ENCODE peak calls at places on chromosome 10, in six cellular contexts. V is tibial artery, M is spleen, Q is right lobe of liver, D is heart right ventricle, N is PC-3. P is an unnamed sample.

GRCh38 chr10:14736600-14737081 is 38.1 kb downstream of the FAM107B start:
- DNase-seq in Q (no peak), D (peak; percentile 24), N (no peak), M (peak; percentile 84), V (peak; percentile 34), P (peak; percentile 73)

GRCh38 chr10:132912685-132913558 is 29.4 kb downstream of the CFAP46 start:
- DNase-seq in D (no peak), M (peak; percentile 63), N (no peak), Q (no peak), V (peak; percentile 12), P (no peak)

GRCh38 chr10:90313548-90314325 is 544.1 kb downstream of the HTR7 start:
- DNase-seq in M (no peak), Q (no peak), D (no peak), V (no peak), N (peak; percentile 90), P (no peak)

GRCh38 chr10:12499066-12499465 is 149.7 kb downstream of the CAMK1D start:
- DNase-seq in N (no peak), Q (no peak), D (no peak), M (no peak), V (peak; percentile 1), P (no peak)

GRCh38 chr10:18233775-18234174 is 93.6 kb downstream of the CACNB2 start:
- DNase-seq in D (peak; percentile 78), Q (peak; percentile 54), N (peak; percentile 52), M (no peak), V (no peak), P (no peak)

GRCh38 chr10:107056160-107056559 is 108.3 kb downstream of the SORCS1 start:
- DNase-seq in Q (peak; percentile 77), V (no peak), N (no peak), M (no peak), D (no peak), P (no peak)

GRCh38 chr10:59880976-59881510 is 25.3 kb downstream of the CCDC6 start:
- DNase-seq in Q (no peak), V (no peak), M (no peak), D (no peak), N (no peak), P (no peak)

GRCh38 chr10:35567951-35568350 is 37.2 kb upstream of the GJD4 start:
- DNase-seq in Q (no peak), M (no peak), N (no peak), V (no peak), D (no peak), P (no peak)

GRCh38 chr10:21517134-21517982 is 8.1 kb downstream of the SKIDA1 start:
- DNase-seq in N (peak; percentile 66), D (peak; percentile 75), Q (peak; percentile 83), M (no peak), V (peak; percentile 58), P (peak; percentile 56)

GRCh38 chr10:24383681-24384106 is 174.8 kb downstream of the KIAA1217 start:
- DNase-seq in N (peak; percentile 93), V (peak; percentile 81), M (no peak), D (peak; percentile 79), Q (peak; percentile 62), P (peak; percentile 86)

GRCh38 chr10:124222298-124223000 is 129.1 kb upstream of the CHST15 start:
- DNase-seq in D (no peak), M (no peak), Q (no peak), V (no peak), N (no peak), P (no peak)

GRCh38 chr10:21031232-21031790 is 134.2 kb upstream of the NEBL start:
- DNase-seq in D (no peak), V (no peak), M (no peak), N (no peak), Q (no peak), P (no peak)

GRCh38 chr10:80684217-80684616 is 146.5 kb downstream of the SH2D4B start:
- DNase-seq in Q (no peak), M (no peak), N (peak; percentile 13), D (no peak), V (no peak), P (no peak)

GRCh38 chr10:111824128-111824527 is 359.4 kb downstream of the GPAM start:
- DNase-seq in D (no peak), Q (no peak), V (no peak), N (no peak), M (no peak), P (no peak)

GRCh38 chr10:101482568-101482967 is 105.5 kb downstream of the POLL start:
- DNase-seq in N (no peak), Q (no peak), M (no peak), D (no peak), V (no peak), P (no peak)

GRCh38 chr10:101481256-101481655 is 106.8 kb downstream of the POLL start:
- DNase-seq in Q (no peak), N (no peak), V (no peak), D (no peak), M (no peak), P (no peak)

GRCh38 chr10:101485207-101485606 is 102.8 kb downstream of the POLL start:
- DNase-seq in Q (no peak), V (no peak), N (no peak), D (no peak), M (no peak), P (no peak)

GRCh38 chr10:101485681-101486554 is 102.1 kb downstream of the POLL start:
- DNase-seq in Q (peak; percentile 70), N (no peak), V (peak; percentile 23), M (no peak), D (no peak), P (no peak)

GRCh38 chr10:101484154-101484748 is 103.8 kb downstream of the POLL start:
- DNase-seq in D (no peak), N (no peak), V (no peak), M (no peak), Q (no peak), P (no peak)
- H3K27ac ChIP-seq in D (no peak overlapping the region), N (no peak overlapping the region), V (no peak overlapping the region), M (no peak overlapping the region), Q (no peak overlapping the region), P (no peak overlapping the region)

DNA sequence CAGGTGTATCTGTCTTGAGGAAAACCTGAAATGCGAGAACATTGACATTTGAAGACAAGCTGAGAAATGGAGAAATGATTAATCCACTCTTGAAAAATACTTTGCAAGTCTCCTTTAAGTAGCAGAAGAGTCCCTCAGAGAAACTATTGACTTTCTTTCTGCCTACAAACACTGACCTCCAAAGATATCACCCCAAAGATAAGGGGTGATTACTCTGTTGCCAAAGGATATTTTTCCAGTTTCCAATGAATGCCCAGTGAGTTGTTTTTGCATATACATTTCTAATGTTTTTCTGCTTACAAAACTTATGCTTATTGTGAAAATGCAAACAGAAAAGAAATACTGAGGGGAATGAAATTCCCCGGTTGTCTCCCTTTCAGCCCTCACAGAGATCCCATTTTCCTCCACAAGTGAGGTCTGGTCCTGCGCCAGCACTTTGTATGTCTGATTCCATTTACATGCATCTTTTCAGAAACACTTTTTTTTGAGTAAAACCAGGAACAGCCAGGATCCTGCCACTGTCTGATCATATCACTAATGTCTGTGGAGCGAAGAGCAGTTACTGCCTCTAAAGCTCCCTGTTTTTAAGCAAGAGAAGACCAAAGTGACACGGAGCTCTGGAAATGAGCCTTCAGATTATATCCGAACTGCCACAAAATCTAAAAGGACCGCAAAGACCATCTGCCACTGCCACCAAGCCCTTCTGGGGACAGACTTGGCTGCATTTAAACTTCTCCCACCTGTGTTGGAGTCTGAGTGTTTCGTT is 82.9 kb upstream of the PDCD4 start:
- DNase-seq in Q (no peak), N (no peak), V (no peak), D (no peak), M (no peak), P (no peak)
- H3K27ac ChIP-seq in Q (no peak overlapping the region), N (no peak overlapping the region), V (no peak overlapping the region), D (peak overlapping the region; percentile 53), M (no peak overlapping the region), P (no peak overlapping the region)

DNA sequence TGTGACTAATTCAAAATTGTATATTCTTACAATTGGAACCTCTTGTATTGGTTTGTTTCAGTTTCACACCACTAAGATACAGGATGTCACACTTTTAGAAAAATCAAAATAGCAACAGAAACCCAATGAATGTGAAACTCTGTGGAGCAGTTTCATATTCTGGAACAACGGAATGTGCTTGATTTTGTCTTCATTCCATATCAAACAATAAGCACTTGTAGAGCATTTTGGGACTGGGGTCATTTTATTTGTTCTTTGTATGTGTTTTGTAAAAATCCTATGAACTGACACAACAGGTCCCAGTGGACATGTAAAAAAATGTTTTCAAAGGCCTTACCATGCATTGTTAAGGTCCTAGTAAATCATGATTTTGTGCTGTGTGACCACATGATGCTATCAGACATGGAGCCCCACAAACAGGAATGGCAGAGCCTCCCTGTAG is 123.1 kb downstream of the DKK1 start:
- DNase-seq in M (no peak), N (no peak), D (no peak), Q (no peak), V (no peak), P (no peak)
- H3K27ac ChIP-seq in M (no peak overlapping the region), N (no peak overlapping the region), D (no peak overlapping the region), Q (no peak overlapping the region), V (no peak overlapping the region), P (no peak overlapping the region)

GRCh38 chr10:84202349-84202748 is 8.0 kb downstream of the CDHR1 start:
- DNase-seq in V (no peak), Q (no peak), M (peak; percentile 60), D (no peak), N (no peak), P (no peak)

GRCh38 chr10:84200537-84201243 is 6.4 kb downstream of the CDHR1 start:
- DNase-seq in Q (no peak), M (peak; percentile 66), D (no peak), N (no peak), V (no peak), P (no peak)

GRCh38 chr10:84201682-84202081 is 7.3 kb downstream of the CDHR1 start:
- DNase-seq in M (peak; percentile 56), D (no peak), V (no peak), N (no peak), Q (no peak), P (no peak)

GRCh38 chr10:84198206-84198915 is 4.0 kb downstream of the CDHR1 start:
- DNase-seq in V (no peak), M (peak; percentile 58), Q (no peak), D (no peak), N (no peak), P (no peak)

GRCh38 chr10:84201244-84201606 is 6.9 kb downstream of the CDHR1 start:
- DNase-seq in Q (no peak), N (no peak), D (no peak), V (no peak), M (no peak), P (no peak)
- H3K27ac ChIP-seq in Q (no peak overlapping the region), N (no peak overlapping the region), D (no peak overlapping the region), V (no peak overlapping the region), M (peak overlapping the region; percentile 75), P (peak overlapping the region; percentile 46)

DNA sequence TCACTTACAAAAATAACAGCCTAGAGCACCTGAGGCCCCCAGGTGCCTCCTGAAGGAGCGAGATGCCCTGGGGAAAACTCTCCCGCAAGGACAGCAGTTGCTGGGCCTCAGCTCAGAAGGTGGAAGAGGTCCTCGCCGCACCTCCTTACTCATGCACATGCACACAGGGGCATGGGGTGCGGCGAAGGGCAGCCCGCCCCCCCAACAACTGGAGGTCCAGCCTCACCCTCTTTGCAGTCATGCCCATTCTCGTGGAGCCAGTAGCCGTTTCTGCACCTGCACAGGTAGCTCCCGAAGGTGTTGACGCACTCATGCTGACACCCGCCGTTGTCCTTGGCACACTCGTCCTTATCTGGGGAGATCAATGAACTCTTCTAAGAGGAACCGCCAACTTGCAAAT is 19.9 kb upstream of the OPALIN start:
- DNase-seq in Q (no peak), V (no peak), M (no peak), D (no peak), N (no peak), P (no peak)
- H3K27ac ChIP-seq in Q (no peak overlapping the region), V (no peak overlapping the region), M (no peak overlapping the region), D (no peak overlapping the region), N (no peak overlapping the region), P (no peak overlapping the region)

P was measured in Peyer's patch.